ENCODE peak calls at places on chromosomes 6 and 20, in seven cellular contexts. Z is dorsolateral prefrontal cortex, M is mesothelial cell of epicardium, P is activated B cell treated with CpG ODN at 0.5 μM for 24 hours, K is sigmoid colon, B is mucosa of descending colon, S is HCT116. C is an unnamed sample.

GRCh38 chr20:36366623-36367369 is 60.7 kb downstream of the DLGAP4 start:
- DNase-seq in Z (peak; percentile 56), M (no peak), P (no peak), K (no peak), B (no peak), S (no peak), C (no peak)

GRCh38 chr20:60572991-60573390 is 614.8 kb downstream of the CDH26 start:
- DNase-seq in Z (no peak), M (no peak), P (no peak), K (no peak), B (no peak), S (no peak), C (no peak)

GRCh38 chr20:5674176-5674660 is 76.0 kb upstream of the SHLD1 start:
- DNase-seq in Z (no peak), M (no peak), P (no peak), K (no peak), B (no peak), S (peak; percentile 12), C (no peak)

GRCh38 chr20:32898721-32899120 is 40.0 kb downstream of the EFCAB8 start:
- DNase-seq in Z (no peak), M (no peak), P (no peak), K (no peak), B (no peak), S (no peak), C (no peak)

GRCh38 chr6:106163446-106163965 is 77.4 kb downstream of the PRDM1 start:
- DNase-seq in Z (peak; percentile 4), M (no peak), P (peak; percentile 37), K (no peak), B (peak; percentile 42), S (no peak), C (no peak)

GRCh38 chr6:90100059-90100665 is 196.5 kb downstream of the BACH2 start:
- DNase-seq in Z (no peak), M (no peak), P (no peak), K (no peak), B (no peak), S (no peak), C (no peak)

GRCh38 chr20:63345328-63346100 is 15.6 kb downstream of the CHRNA4 start:
- DNase-seq in Z (no peak), M (no peak), P (no peak), K (no peak), B (no peak), S (no peak), C (no peak)

GRCh38 chr20:36813784-36814136 is 40.2 kb upstream of the DSN1 start:
- DNase-seq in Z (no peak), M (no peak), P (no peak), K (no peak), B (no peak), S (no peak), C (no peak)

GRCh38 chr6:134455319-134455718 is 137.4 kb upstream of the SGK1 start:
- DNase-seq in Z (no peak), M (no peak), P (no peak), K (no peak), B (no peak), S (no peak), C (no peak)

GRCh38 chr6:75275067-75275466 is 9.5 kb downstream of the TMEM30A start:
- DNase-seq in Z (no peak), M (no peak), P (no peak), K (no peak), B (no peak), S (no peak), C (no peak)

GRCh38 chr20:6416371-6416770 is 293.5 kb upstream of the FERMT1 start:
- DNase-seq in Z (no peak), M (no peak), P (no peak), K (no peak), B (peak; percentile 4), S (no peak), C (no peak)

GRCh38 chr6:46014511-46015118 is 1.0 kb downstream of the CLIC5 start:
- DNase-seq in Z (peak; percentile 6), M (no peak), P (no peak), K (no peak), B (peak; percentile 66), S (no peak), C (no peak)

GRCh38 chr6:92122746-92123145 is 1296.6 kb downstream of the EPHA7 start:
- DNase-seq in Z (no peak), M (no peak), P (no peak), K (no peak), B (no peak), S (no peak), C (no peak)

GRCh38 chr6:169370054-169370453 is 116.4 kb upstream of the THBS2 start:
- DNase-seq in Z (no peak), M (no peak), P (no peak), K (no peak), B (no peak), S (no peak), C (no peak)

GRCh38 chr6:33869826-33870423 is 66.1 kb upstream of the MLN start:
- DNase-seq in Z (no peak), M (no peak), P (no peak), K (no peak), B (no peak), S (no peak), C (peak; percentile 22)

GRCh38 chr6:151493495-151494234 is at the start of gene CCDC170:
- DNase-seq in Z (peak; percentile 42), M (peak; percentile 37), P (peak; percentile 16), K (no peak), B (peak; percentile 11), S (no peak), C (peak; percentile 58)

GRCh38 chr6:138719011-138719635 is 54.4 kb upstream of the CCDC28A start:
- DNase-seq in Z (no peak), M (no peak), P (no peak), K (no peak), B (no peak), S (no peak), C (no peak)

GRCh38 chr20:10651227-10651990 is 22.4 kb downstream of the JAG1 start:
- DNase-seq in Z (no peak), M (no peak), P (no peak), K (peak; percentile 85), B (no peak), S (no peak), C (no peak)

GRCh38 chr6:167898673-167899311 is 72.1 kb downstream of the AFDN start:
- DNase-seq in Z (no peak), M (no peak), P (no peak), K (no peak), B (no peak), S (no peak), C (no peak)
- TF ChIP-seq CTCF in Z (peak; percentile 69), M (peak; percentile 75), P (no peak), K (peak; percentile 73), B (peak; percentile 42), S (peak; percentile 79), C (peak; percentile 26)

DNA sequence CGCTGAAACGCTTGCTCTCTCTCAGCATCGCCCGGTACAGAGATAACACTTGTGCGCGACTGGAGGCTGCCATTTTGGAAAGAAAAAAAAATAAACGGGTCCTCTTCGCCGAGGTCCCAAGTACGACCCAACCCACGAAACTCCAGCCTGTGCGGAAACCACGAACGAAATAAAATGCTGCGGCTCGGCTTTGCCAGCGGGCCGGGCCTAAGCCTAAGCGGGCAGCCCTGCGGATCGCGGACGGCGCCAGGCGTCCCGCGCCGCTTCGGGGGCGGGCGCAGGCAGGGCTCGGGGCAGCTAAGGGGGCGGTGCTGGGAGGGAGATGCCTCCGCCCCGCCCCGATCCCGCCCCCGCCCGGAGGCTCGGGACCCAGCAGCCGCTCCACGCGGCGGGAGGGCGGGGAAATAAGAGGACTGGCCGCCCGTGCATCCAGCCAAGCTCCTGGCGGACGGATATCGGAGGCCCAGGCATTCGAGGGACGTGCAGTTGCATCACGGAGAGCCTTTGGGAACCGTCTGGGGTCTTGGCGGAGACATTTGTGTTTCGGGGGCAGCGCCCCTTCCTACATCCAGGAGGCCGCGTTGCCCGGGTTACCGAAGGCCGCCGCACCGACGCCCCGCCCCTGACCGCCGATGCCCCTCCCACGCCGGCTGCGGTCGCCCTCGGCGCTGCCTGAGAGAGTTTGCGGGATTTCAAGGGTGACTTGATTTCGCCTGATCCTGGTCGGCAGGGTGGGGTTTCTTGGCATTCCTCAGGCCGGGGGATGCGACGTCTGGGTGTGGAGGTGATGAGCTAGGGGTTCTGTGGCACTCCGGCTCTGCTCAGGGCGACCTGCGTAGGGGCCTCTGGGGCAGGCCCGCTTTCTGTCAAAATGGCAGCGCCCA is at the start of the genes FARS2 and LYRM4:
- DNase-seq in Z (peak; percentile 87), M (peak; percentile 87), P (peak; percentile 97), K (peak; percentile 92), B (peak; percentile 92), S (peak; percentile 72), C (peak; percentile 95)
- TF ChIP-seq CTCF in Z (peak; percentile 8), M (peak; percentile 41), P (no peak), K (peak; percentile 33), B (no peak), S (peak; percentile 22), C (no peak)

DNA sequence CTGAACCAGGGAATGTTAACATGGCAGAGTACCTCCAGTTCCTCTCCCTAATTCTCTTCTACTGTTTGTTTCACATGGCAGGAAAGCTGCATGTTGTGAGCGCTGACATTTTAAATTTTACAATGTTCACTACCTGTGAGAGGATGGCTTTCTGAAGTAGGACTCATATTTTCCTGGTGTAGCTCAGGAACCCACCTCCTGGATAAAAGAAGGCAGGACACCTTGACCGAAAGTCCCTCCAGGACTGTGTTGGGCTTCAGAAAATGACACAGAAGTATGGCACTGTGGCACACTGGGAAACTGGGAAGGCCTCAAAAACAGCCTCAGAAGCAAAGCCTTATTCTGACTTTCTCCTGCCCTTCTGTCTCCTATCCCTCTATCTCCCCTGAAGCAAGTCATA is 33.3 kb downstream of the PTPRK start:
- DNase-seq in Z (no peak), M (no peak), P (no peak), K (no peak), B (no peak), S (no peak), C (no peak)
- TF ChIP-seq CTCF in Z (no peak), M (no peak), P (no peak), K (no peak), B (no peak), S (peak; percentile 45), C (peak; percentile 18)

GRCh38 chr6:5541025-5541424 is 279.7 kb downstream of the FARS2 start:
- DNase-seq in Z (no peak), M (no peak), P (no peak), K (no peak), B (no peak), S (no peak), C (no peak)

GRCh38 chr6:5536644-5537043 is 275.3 kb downstream of the FARS2 start:
- DNase-seq in Z (no peak), M (no peak), P (no peak), K (no peak), B (no peak), S (no peak), C (no peak)

GRCh38 chr6:5537132-5537531 is 275.8 kb downstream of the FARS2 start:
- DNase-seq in Z (no peak), M (no peak), P (no peak), K (no peak), B (no peak), S (no peak), C (no peak)

GRCh38 chr6:5540375-5540774 is 279.1 kb downstream of the FARS2 start:
- DNase-seq in Z (no peak), M (no peak), P (no peak), K (no peak), B (no peak), S (no peak), C (no peak)

DNA sequence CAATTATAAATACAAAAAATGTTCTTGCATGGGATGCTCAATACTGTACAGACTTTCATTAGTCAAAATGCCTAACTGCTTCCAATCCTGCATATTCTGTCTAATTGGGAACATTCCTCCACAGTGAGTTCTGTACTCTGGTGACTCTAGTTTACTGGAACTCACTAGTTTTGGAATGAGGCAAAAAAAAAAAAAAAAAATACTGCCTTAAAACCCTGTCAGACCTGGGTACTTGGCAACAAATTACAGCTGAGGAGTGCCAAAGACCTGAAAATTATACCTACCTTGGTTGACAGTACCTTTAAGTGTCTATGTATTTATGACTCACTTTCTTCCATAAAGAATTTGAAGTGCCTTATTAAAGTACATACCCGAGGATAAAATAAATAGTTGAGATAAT is 276.7 kb downstream of the FARS2 start:
- DNase-seq in Z (no peak), M (no peak), P (no peak), K (no peak), B (no peak), S (no peak), C (no peak)
- TF ChIP-seq CTCF in Z (no peak), M (no peak), P (no peak), K (no peak), B (no peak), S (no peak), C (no peak)